ENCODE peak calls at places on chromosomes 5 and 9, in ten cellular contexts. One of them, this sample, is unnamed. For H3K36me3, the result is how much of the 10 kb centered on the place peaks cover.

GRCh38 chr5:175214152-175214551 is 229.8 kb downstream of the DRD1 start:
- DNase-seq in PC-3: peak
- DNase-seq in astrocyte: peak
- DNase-seq in CD4-positive, alpha-beta memory T cell: no peak
- DNase-seq in tibial nerve: no peak
- DNase-seq in vagina: no peak
- DNase-seq in suprapubic skin: no peak
- DNase-seq in mesendoderm: no peak
- DNase-seq in endodermal cell: no peak
- DNase-seq in stomach: no peak
- DNase-seq in this sample: peak

GRCh38 chr9:108534741-108535140 is 321.0 kb downstream of the ACTL7B start:
- DNase-seq in PC-3: peak
- DNase-seq in astrocyte: peak
- DNase-seq in CD4-positive, alpha-beta memory T cell: no peak
- DNase-seq in tibial nerve: no peak
- DNase-seq in vagina: no peak
- DNase-seq in suprapubic skin: no peak
- DNase-seq in mesendoderm: no peak
- DNase-seq in endodermal cell: no peak
- DNase-seq in stomach: no peak
- DNase-seq in this sample: peak

GRCh38 chr9:87271696-87272477 is 225.8 kb upstream of the DAPK1 start:
- DNase-seq in PC-3: no peak
- DNase-seq in astrocyte: no peak
- DNase-seq in CD4-positive, alpha-beta memory T cell: no peak
- DNase-seq in tibial nerve: no peak
- DNase-seq in vagina: no peak
- DNase-seq in suprapubic skin: no peak
- DNase-seq in mesendoderm: no peak
- DNase-seq in endodermal cell: no peak
- DNase-seq in stomach: no peak
- DNase-seq in this sample: no peak

GRCh38 chr5:154302181-154302580 is 111.6 kb downstream of the GALNT10 start:
- DNase-seq in PC-3: no peak
- DNase-seq in astrocyte: peak
- DNase-seq in CD4-positive, alpha-beta memory T cell: no peak
- DNase-seq in tibial nerve: no peak
- DNase-seq in vagina: no peak
- DNase-seq in suprapubic skin: no peak
- DNase-seq in mesendoderm: no peak
- DNase-seq in endodermal cell: peak
- DNase-seq in stomach: peak
- DNase-seq in this sample: no peak

GRCh38 chr5:121870489-121870888 is 18.8 kb downstream of the FTMT start:
- DNase-seq in PC-3: peak
- DNase-seq in astrocyte: no peak
- DNase-seq in CD4-positive, alpha-beta memory T cell: no peak
- DNase-seq in tibial nerve: no peak
- DNase-seq in vagina: no peak
- DNase-seq in suprapubic skin: no peak
- DNase-seq in mesendoderm: peak
- DNase-seq in endodermal cell: no peak
- DNase-seq in stomach: no peak
- DNase-seq in this sample: peak

GRCh38 chr5:67636091-67636490 is 439.5 kb upstream of the CD180 start:
- DNase-seq in PC-3: no peak
- DNase-seq in astrocyte: no peak
- DNase-seq in CD4-positive, alpha-beta memory T cell: no peak
- DNase-seq in tibial nerve: peak
- DNase-seq in vagina: no peak
- DNase-seq in suprapubic skin: peak
- DNase-seq in mesendoderm: no peak
- DNase-seq in endodermal cell: no peak
- DNase-seq in stomach: no peak
- DNase-seq in this sample: peak

GRCh38 chr5:72487151-72487550 is 20.1 kb downstream of the ZNF366 start:
- DNase-seq in PC-3: no peak
- DNase-seq in astrocyte: no peak
- DNase-seq in CD4-positive, alpha-beta memory T cell: no peak
- DNase-seq in tibial nerve: no peak
- DNase-seq in vagina: no peak
- DNase-seq in suprapubic skin: no peak
- DNase-seq in mesendoderm: no peak
- DNase-seq in endodermal cell: no peak
- DNase-seq in stomach: no peak
- DNase-seq in this sample: no peak

GRCh38 chr5:32076699-32077695 is 97.1 kb downstream of the GOLPH3 start:
- DNase-seq in PC-3: peak
- DNase-seq in astrocyte: peak
- DNase-seq in CD4-positive, alpha-beta memory T cell: no peak
- DNase-seq in tibial nerve: peak
- DNase-seq in vagina: no peak
- DNase-seq in suprapubic skin: no peak
- DNase-seq in mesendoderm: peak
- DNase-seq in endodermal cell: peak
- DNase-seq in stomach: peak
- DNase-seq in this sample: peak

GRCh38 chr5:98604301-98604700 is 169.2 kb upstream of the RGMB start:
- DNase-seq in PC-3: no peak
- DNase-seq in astrocyte: peak
- DNase-seq in CD4-positive, alpha-beta memory T cell: no peak
- DNase-seq in tibial nerve: no peak
- DNase-seq in vagina: no peak
- DNase-seq in suprapubic skin: no peak
- DNase-seq in mesendoderm: no peak
- DNase-seq in endodermal cell: no peak
- DNase-seq in stomach: no peak
- DNase-seq in this sample: no peak

GRCh38 chr5:59577485-59577884 is 316.0 kb downstream of the PDE4D start:
- DNase-seq in PC-3: no peak
- DNase-seq in astrocyte: no peak
- DNase-seq in CD4-positive, alpha-beta memory T cell: no peak
- DNase-seq in tibial nerve: no peak
- DNase-seq in vagina: no peak
- DNase-seq in suprapubic skin: no peak
- DNase-seq in mesendoderm: no peak
- DNase-seq in endodermal cell: no peak
- DNase-seq in stomach: no peak
- DNase-seq in this sample: no peak

GRCh38 chr5:162189719-162190118 is 122.1 kb downstream of the GABRG2 start:
- DNase-seq in PC-3: no peak
- DNase-seq in astrocyte: no peak
- DNase-seq in CD4-positive, alpha-beta memory T cell: no peak
- DNase-seq in tibial nerve: no peak
- DNase-seq in vagina: no peak
- DNase-seq in suprapubic skin: no peak
- DNase-seq in mesendoderm: no peak
- DNase-seq in endodermal cell: no peak
- DNase-seq in stomach: no peak
- DNase-seq in this sample: no peak

GRCh38 chr5:171888051-171888481 is 102.4 kb downstream of the SMIM23 start:
- DNase-seq in PC-3: no peak
- DNase-seq in astrocyte: no peak
- DNase-seq in CD4-positive, alpha-beta memory T cell: no peak
- DNase-seq in tibial nerve: no peak
- DNase-seq in vagina: no peak
- DNase-seq in suprapubic skin: no peak
- DNase-seq in mesendoderm: no peak
- DNase-seq in endodermal cell: no peak
- DNase-seq in stomach: no peak
- DNase-seq in this sample: no peak

GRCh38 chr9:127382541-127382940 is 14.4 kb upstream of the SLC2A8 start:
- DNase-seq in PC-3: no peak
- DNase-seq in astrocyte: no peak
- DNase-seq in CD4-positive, alpha-beta memory T cell: no peak
- DNase-seq in tibial nerve: no peak
- DNase-seq in vagina: no peak
- DNase-seq in suprapubic skin: no peak
- DNase-seq in mesendoderm: no peak
- DNase-seq in endodermal cell: no peak
- DNase-seq in stomach: no peak
- DNase-seq in this sample: no peak

GRCh38 chr9:21395778-21396717 is 10.8 kb upstream of the IFNA2 start:
- DNase-seq in PC-3: peak
- DNase-seq in astrocyte: no peak
- DNase-seq in CD4-positive, alpha-beta memory T cell: peak
- DNase-seq in tibial nerve: no peak
- DNase-seq in vagina: no peak
- DNase-seq in suprapubic skin: peak
- DNase-seq in mesendoderm: peak
- DNase-seq in endodermal cell: peak
- DNase-seq in stomach: peak
- DNase-seq in this sample: peak

GRCh38 chr9:132185164-132186009 is 23.5 kb downstream of the NTNG2 start:
- DNase-seq in PC-3: no peak
- DNase-seq in astrocyte: no peak
- DNase-seq in CD4-positive, alpha-beta memory T cell: no peak
- DNase-seq in tibial nerve: no peak
- DNase-seq in vagina: no peak
- DNase-seq in suprapubic skin: no peak
- DNase-seq in mesendoderm: peak
- DNase-seq in endodermal cell: peak
- DNase-seq in stomach: no peak
- DNase-seq in this sample: no peak

GRCh38 chr5:16983022-16983639 is 47.0 kb upstream of the MYO10 start:
- DNase-seq in PC-3: no peak
- DNase-seq in astrocyte: no peak
- DNase-seq in CD4-positive, alpha-beta memory T cell: no peak
- DNase-seq in tibial nerve: no peak
- DNase-seq in vagina: no peak
- DNase-seq in suprapubic skin: no peak
- DNase-seq in mesendoderm: no peak
- DNase-seq in endodermal cell: no peak
- DNase-seq in stomach: no peak
- DNase-seq in this sample: no peak

DNA sequence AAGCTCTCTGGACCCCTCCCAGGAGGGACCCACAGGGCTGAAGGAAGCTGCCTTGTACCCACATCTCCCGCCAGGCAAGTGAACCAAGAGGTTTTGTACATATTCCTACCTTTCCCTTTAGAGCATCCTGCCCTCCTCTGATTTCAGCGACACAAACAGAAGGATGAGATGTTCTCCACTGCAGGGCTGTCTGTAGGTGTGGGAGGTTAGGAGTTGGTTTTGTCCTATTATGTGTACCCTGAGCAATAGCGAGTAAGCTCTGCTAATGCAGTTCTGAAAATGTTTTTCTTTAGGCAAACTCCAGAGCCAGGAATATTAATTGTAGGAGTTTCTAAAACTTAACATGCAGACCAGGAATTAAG is 13.0 kb downstream of the SQSTM1 start:
- DNase-seq in PC-3: no peak
- DNase-seq in astrocyte: no peak
- DNase-seq in CD4-positive, alpha-beta memory T cell: no peak
- DNase-seq in tibial nerve: no peak
- DNase-seq in vagina: no peak
- DNase-seq in suprapubic skin: no peak
- DNase-seq in mesendoderm: no peak
- DNase-seq in endodermal cell: no peak
- DNase-seq in stomach: no peak
- DNase-seq in this sample: no peak
- H3K36me3 ChIP-seq in PC-3: half or more
- H3K36me3 ChIP-seq in astrocyte: half or more
- H3K36me3 ChIP-seq in CD4-positive, alpha-beta memory T cell: half or more
- H3K36me3 ChIP-seq in tibial nerve: half or more
- H3K36me3 ChIP-seq in vagina: under half
- H3K36me3 ChIP-seq in suprapubic skin: half or more
- H3K36me3 ChIP-seq in mesendoderm: under half
- H3K36me3 ChIP-seq in endodermal cell: half or more
- H3K36me3 ChIP-seq in stomach: half or more
- H3K36me3 ChIP-seq in this sample: half or more

DNA sequence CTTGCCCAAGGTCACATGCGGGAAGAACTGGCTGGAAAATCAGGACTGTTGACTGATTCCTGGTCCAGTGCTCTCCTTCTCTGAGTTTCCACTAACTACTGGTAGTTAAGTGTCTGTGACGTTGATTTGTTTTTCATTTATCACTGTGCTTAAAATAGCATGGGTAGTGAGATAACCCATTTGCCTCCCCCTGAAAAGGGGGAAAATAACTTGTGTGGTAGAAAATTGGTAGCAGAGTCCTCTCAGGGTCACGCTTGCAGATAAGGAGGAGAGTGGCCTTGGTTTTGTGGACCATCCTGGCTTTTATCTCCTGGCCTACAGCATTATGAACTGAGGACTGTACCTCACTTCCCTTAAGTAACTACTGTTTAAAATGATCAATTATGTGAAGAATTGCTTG is 10.9 kb downstream of the FUBP3 start:
- DNase-seq in PC-3: no peak
- DNase-seq in astrocyte: no peak
- DNase-seq in CD4-positive, alpha-beta memory T cell: no peak
- DNase-seq in tibial nerve: no peak
- DNase-seq in vagina: no peak
- DNase-seq in suprapubic skin: no peak
- DNase-seq in mesendoderm: no peak
- DNase-seq in endodermal cell: no peak
- DNase-seq in stomach: no peak
- DNase-seq in this sample: no peak
- H3K36me3 ChIP-seq in PC-3: under half
- H3K36me3 ChIP-seq in astrocyte: under half
- H3K36me3 ChIP-seq in CD4-positive, alpha-beta memory T cell: under half
- H3K36me3 ChIP-seq in tibial nerve: under half
- H3K36me3 ChIP-seq in vagina: under half
- H3K36me3 ChIP-seq in suprapubic skin: under half
- H3K36me3 ChIP-seq in mesendoderm: under half
- H3K36me3 ChIP-seq in endodermal cell: under half
- H3K36me3 ChIP-seq in stomach: under half
- H3K36me3 ChIP-seq in this sample: under half

GRCh38 chr5:35284364-35284763 is 54.1 kb upstream of the PRLR start:
- DNase-seq in PC-3: no peak
- DNase-seq in astrocyte: no peak
- DNase-seq in CD4-positive, alpha-beta memory T cell: no peak
- DNase-seq in tibial nerve: no peak
- DNase-seq in vagina: no peak
- DNase-seq in suprapubic skin: no peak
- DNase-seq in mesendoderm: no peak
- DNase-seq in endodermal cell: no peak
- DNase-seq in stomach: no peak
- DNase-seq in this sample: no peak
- H3K36me3 ChIP-seq in PC-3: under half
- H3K36me3 ChIP-seq in astrocyte: under half
- H3K36me3 ChIP-seq in CD4-positive, alpha-beta memory T cell: under half
- H3K36me3 ChIP-seq in tibial nerve: under half
- H3K36me3 ChIP-seq in vagina: under half
- H3K36me3 ChIP-seq in suprapubic skin: under half
- H3K36me3 ChIP-seq in mesendoderm: under half
- H3K36me3 ChIP-seq in endodermal cell: under half
- H3K36me3 ChIP-seq in stomach: under half
- H3K36me3 ChIP-seq in this sample: under half

DNA sequence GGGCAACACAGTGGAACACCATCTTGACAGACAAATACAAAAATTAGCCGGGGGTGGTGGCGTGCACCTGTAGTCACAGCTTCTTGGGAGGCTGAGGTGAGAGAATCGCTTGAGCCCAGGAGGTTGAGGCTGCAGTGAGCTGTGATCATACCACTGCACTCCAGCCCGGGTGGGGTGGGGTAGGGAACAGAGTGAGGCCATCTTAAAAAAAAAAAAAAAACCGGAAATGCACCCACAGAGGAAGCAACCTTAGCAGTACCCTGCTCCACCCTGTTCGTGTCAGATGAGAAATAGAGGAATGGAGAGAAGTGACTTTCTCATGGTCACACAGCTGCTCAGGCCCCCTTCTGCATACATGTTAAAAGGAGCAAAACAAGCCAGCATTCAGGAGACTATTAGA is 40.8 kb downstream of the CYFIP2 start:
- DNase-seq in PC-3: no peak
- DNase-seq in astrocyte: no peak
- DNase-seq in CD4-positive, alpha-beta memory T cell: peak
- DNase-seq in tibial nerve: no peak
- DNase-seq in vagina: no peak
- DNase-seq in suprapubic skin: no peak
- DNase-seq in mesendoderm: no peak
- DNase-seq in endodermal cell: no peak
- DNase-seq in stomach: no peak
- DNase-seq in this sample: no peak
- H3K36me3 ChIP-seq in PC-3: under half
- H3K36me3 ChIP-seq in astrocyte: under half
- H3K36me3 ChIP-seq in CD4-positive, alpha-beta memory T cell: half or more
- H3K36me3 ChIP-seq in tibial nerve: under half
- H3K36me3 ChIP-seq in vagina: under half
- H3K36me3 ChIP-seq in suprapubic skin: under half
- H3K36me3 ChIP-seq in mesendoderm: under half
- H3K36me3 ChIP-seq in endodermal cell: under half
- H3K36me3 ChIP-seq in stomach: under half
- H3K36me3 ChIP-seq in this sample: under half